ENCODE peak calls at places on chromosomes 12 and 14, in six cellular contexts. V is ureter; S is choroid plexus epithelial cell; X is effector memory CD4-positive, alpha-beta T cell; L is T-helper 9 cell; H is non-pigmented ciliary epithelial cell. G is an unnamed sample.

GRCh38 chr12:49698619-49699545 is 8.3 kb downstream of the FMNL3 start:
- DNase-seq in V (no peak), S (peak; percentile 62), X (peak; percentile 7), L (no peak), H (no peak), G (no peak)

GRCh38 chr12:3229577-3229976 is 152.4 kb downstream of the TSPAN9 start:
- DNase-seq in V (no peak), S (no peak), X (no peak), L (no peak), H (no peak), G (no peak)

GRCh38 chr14:99309220-99309766 is 37.3 kb upstream of the BCL11B start:
- DNase-seq in V (no peak), S (no peak), X (no peak), L (no peak), H (no peak), G (no peak)

GRCh38 chr12:120791669-120792176 is 66.1 kb downstream of the ACADS start:
- DNase-seq in V (no peak), S (no peak), X (no peak), L (no peak), H (no peak), G (no peak)

GRCh38 chr14:105891221-105891602 is 364.8 kb downstream of the TMEM121 start:
- DNase-seq in V (no peak), S (no peak), X (no peak), L (no peak), H (no peak), G (no peak)

GRCh38 chr12:109916045-109916444 is 16.0 kb downstream of the TCHP start:
- DNase-seq in V (no peak), S (no peak), X (no peak), L (no peak), H (no peak), G (no peak)

GRCh38 chr12:91009319-91009950 is 4.7 kb upstream of the EPYC start:
- DNase-seq in V (no peak), S (peak; percentile 51), X (no peak), L (no peak), H (peak; percentile 18), G (no peak)

GRCh38 chr14:105019861-105020814 is 745 bp downstream of the CDCA4 start:
- DNase-seq in V (no peak), S (peak; percentile 56), X (peak; percentile 64), L (peak; percentile 62), H (no peak), G (no peak)

GRCh38 chr14:75401356-75401755 is 26.5 kb upstream of the JDP2 start:
- DNase-seq in V (peak; percentile 56), S (peak; percentile 59), X (no peak), L (no peak), H (peak; percentile 6), G (peak; percentile 81)

GRCh38 chr12:13390921-13391320 is 194.4 kb downstream of the EMP1 start:
- DNase-seq in V (no peak), S (no peak), X (no peak), L (no peak), H (no peak), G (no peak)

G was measured in retinal pigment epithelial cell.